ENCODE peak calls at places on chromosome 1, in nine cellular contexts. K is iPS DF 6.9; L is natural killer cell treated with Interleukin-12 subunit alpha and Interleukin-12 subunit beta and Interleukin-15 and Interleukin-18, amount 100 ng/mL, for 72 hours; A is GM23248; F is NCI-H774; Z is activated CD8-positive, alpha-beta memory T cell treated with anti-CD3 and anti-CD28 coated beads, Interleukin-2, amount 50 U/mL, for 48 hours; Y is Calu3; P is non-pigmented ciliary epithelial cell; G is tibial nerve. D is an unnamed sample.
A peak's percentile ranks its signal among the peaks of the same experiment; 100 is the strongest.

GRCh38 chr1:43279666-43280065 is 5.7 kb downstream of the C1orf210 start:
- DNase-seq in K (no peak), L (no peak), A (no peak), F (no peak), Z (no peak), Y (no peak), P (no peak), G (no peak), D (no peak)

GRCh38 chr1:109762821-109763645 is 690 bp downstream of the EPS8L3 start:
- DNase-seq in K (no peak), L (peak; percentile 44), A (peak; percentile 46), F (no peak), Z (peak; percentile 34), Y (peak; percentile 40), P (peak; percentile 34), G (no peak), D (no peak)

GRCh38 chr1:240804475-240804874 is 192.5 kb upstream of the GREM2 start:
- DNase-seq in K (no peak), L (no peak), A (peak; percentile 44), F (no peak), Z (no peak), Y (no peak), P (no peak), G (no peak), D (no peak)

GRCh38 chr1:15181564-15181963 is 28.0 kb downstream of the TMEM51 start:
- DNase-seq in K (no peak), L (no peak), A (no peak), F (peak; percentile 42), Z (no peak), Y (no peak), P (no peak), G (no peak), D (no peak)

GRCh38 chr1:10692401-10693021 is 103.9 kb downstream of the CASZ1 start:
- DNase-seq in K (no peak), L (peak; percentile 70), A (peak; percentile 10), F (no peak), Z (peak; percentile 85), Y (peak; percentile 80), P (no peak), G (no peak), D (no peak)

GRCh38 chr1:43935711-43936427 is 2.3 kb downstream of the ARTN start:
- DNase-seq in K (no peak), L (no peak), A (no peak), F (peak; percentile 63), Z (no peak), Y (no peak), P (no peak), G (no peak), D (no peak)

GRCh38 chr1:206821493-206821892 is 43.9 kb upstream of the IL20 start:
- DNase-seq in K (no peak), L (no peak), A (no peak), F (peak; percentile 35), Z (no peak), Y (no peak), P (no peak), G (no peak), D (no peak)

GRCh38 chr1:82377201-82377884 is 576.6 kb downstream of the ADGRL2 start:
- DNase-seq in K (no peak), L (no peak), A (no peak), F (no peak), Z (no peak), Y (no peak), P (no peak), G (no peak), D (no peak)

GRCh38 chr1:116852910-116853309 is 56.8 kb upstream of the PTGFRN start:
- DNase-seq in K (no peak), L (no peak), A (peak; percentile 71), F (no peak), Z (no peak), Y (peak; percentile 1), P (no peak), G (no peak), D (no peak)

GRCh38 chr1:88655685-88656299 is 28.3 kb upstream of the PKN2 start:
- DNase-seq in K (no peak), L (no peak), A (peak; percentile 46), F (peak; percentile 2), Z (no peak), Y (no peak), P (no peak), G (no peak), D (no peak)

GRCh38 chr1:184141481-184141880 is 90.0 kb downstream of the TSEN15 start:
- DNase-seq in K (no peak), L (no peak), A (no peak), F (no peak), Z (no peak), Y (no peak), P (no peak), G (no peak), D (no peak)

D was measured in T1000.